ENCODE peak calls at places on chromosomes 3 and 15, in four cellular contexts. J, Y, H and W are unnamed samples. For H3K9me1, the result is how much of the 10 kb centered on the place peaks cover.

GRCh38 chr15:45689616-45690015 is 54.8 kb downstream of the SQOR start:
- DNase-seq in J (no peak), Y (no peak), H (no peak), W (no peak)

GRCh38 chr15:55708720-55709119 is 34.2 kb downstream of the PRTG start:
- DNase-seq in H (no peak), J (no peak), Y (no peak), W (no peak)

GRCh38 chr15:60396964-60397771 is 618 bp downstream of the ANXA2 start:
- DNase-seq in Y (peak), J (peak), H (no peak), W (peak)

GRCh38 chr3:186824430-186825139 is 17.9 kb upstream of the ADIPOQ start:
- DNase-seq in Y (no peak), H (no peak), J (no peak), W (no peak)

GRCh38 chr15:42121021-42121420 is 26.7 kb upstream of the PLA2G4D start:
- DNase-seq in Y (no peak), H (no peak), J (no peak), W (no peak)

GRCh38 chr3:52834871-52835501 is at the start of gene MUSTN1:
- DNase-seq in Y (no peak), J (peak), H (no peak), W (no peak)

GRCh38 chr3:113634782-113635474 is 61.5 kb downstream of the USF3 start:
- DNase-seq in J (no peak), Y (no peak), H (no peak), W (no peak)

GRCh38 chr3:20846792-20847191 is 660.8 kb upstream of the SGO1 start:
- DNase-seq in J (no peak), H (no peak), Y (no peak), W (no peak)

GRCh38 chr3:128337305-128337704 is 129.4 kb downstream of the DNAJB8 start:
- DNase-seq in H (no peak), J (no peak), Y (no peak), W (peak)

GRCh38 chr3:146777941-146778340 is 172.8 kb upstream of the PLSCR5 start:
- DNase-seq in H (no peak), J (no peak), Y (no peak), W (no peak)

GRCh38 chr3:166445865-166446264 is 608.6 kb upstream of the BCHE start:
- DNase-seq in J (peak), Y (no peak), H (no peak), W (no peak)

GRCh38 chr3:112773864-112774263 is 72.8 kb downstream of the CD200R1L start:
- DNase-seq in J (no peak), H (no peak), Y (no peak), W (peak)

GRCh38 chr3:148466143-148466542 is 231.6 kb upstream of the AGTR1 start:
- DNase-seq in Y (no peak), H (peak), J (peak), W (no peak)

GRCh38 chr3:21979706-21980105 is 228.7 kb upstream of the ZNF385D start:
- DNase-seq in J (peak), Y (no peak), H (no peak), W (no peak)

GRCh38 chr15:78996876-78997275 is 52.0 kb upstream of the CTSH start:
- DNase-seq in J (no peak), Y (no peak), H (no peak), W (no peak)

GRCh38 chr3:183428140-183429023 is at the start of gene MCF2L2:
- DNase-seq in J (peak), H (peak), Y (peak), W (no peak)

GRCh38 chr3:178308696-178309278 is 227.4 kb upstream of the KCNMB2 start:
- DNase-seq in H (no peak), Y (no peak), J (no peak), W (no peak)

DNA sequence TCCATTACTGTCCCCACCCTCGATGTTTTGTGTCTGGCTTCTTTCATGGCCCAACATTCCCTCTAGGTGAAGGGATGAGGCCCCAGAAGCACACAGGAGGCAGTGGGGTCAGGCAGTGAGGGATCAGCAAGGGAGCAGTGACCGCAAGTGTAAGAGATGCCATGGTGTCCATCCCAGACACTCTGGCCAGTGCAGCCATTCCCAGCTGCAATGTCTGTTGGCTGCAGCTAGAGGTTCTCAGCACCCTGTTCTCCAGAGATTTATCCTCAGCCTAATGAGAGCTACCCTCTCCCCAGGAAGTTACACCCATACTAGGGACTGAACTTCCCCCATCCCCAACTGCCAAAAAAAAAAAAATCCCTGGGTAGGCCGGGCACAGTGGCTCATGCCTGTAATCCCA is 40.2 kb downstream of the TRANK1 start:
- DNase-seq in Y (no peak), J (peak), H (no peak), W (no peak)
- H3K9me1 ChIP-seq in Y (under half), J (under half), H (under half), W (under half)

GRCh38 chr3:136195258-136196063 is 674 bp downstream of the MSL2 start:
- DNase-seq in H (peak), Y (peak), J (peak), W (no peak)
- H2AFZ ChIP-seq in H (peak), Y (peak), J (peak), W (peak)

GRCh38 chr15:51731549-51732267 is 5.7 kb downstream of the LYSMD2 start:
- DNase-seq in Y (no peak), H (no peak), J (peak), W (no peak)
- H3K9me1 ChIP-seq in Y (under half), H (under half), J (under half), W (under half)

DNA sequence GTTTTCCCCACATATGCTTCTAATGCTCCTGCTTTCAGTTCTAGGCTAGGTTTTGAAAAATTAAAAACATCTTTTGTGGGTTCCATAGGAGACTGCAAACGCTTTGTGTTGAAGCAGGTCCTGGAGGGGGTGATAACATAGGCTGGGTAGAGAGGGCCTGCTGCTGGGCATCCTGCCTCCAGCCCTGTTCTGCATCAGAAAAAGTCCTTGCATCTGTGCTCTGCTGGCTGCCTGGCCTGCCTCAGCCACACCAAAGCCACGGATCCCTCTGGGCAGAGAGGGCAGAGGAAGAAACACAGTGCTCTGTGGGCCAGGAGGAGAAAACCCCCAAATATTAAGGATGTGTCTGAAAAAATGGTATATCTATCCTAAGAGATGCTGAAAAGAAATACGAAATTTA is 3.9 kb upstream of the ARPP21 start:
- DNase-seq in Y (no peak), J (no peak), H (no peak), W (no peak)
- H2AFZ ChIP-seq in Y (no peak), J (no peak), H (no peak), W (no peak)

DNA sequence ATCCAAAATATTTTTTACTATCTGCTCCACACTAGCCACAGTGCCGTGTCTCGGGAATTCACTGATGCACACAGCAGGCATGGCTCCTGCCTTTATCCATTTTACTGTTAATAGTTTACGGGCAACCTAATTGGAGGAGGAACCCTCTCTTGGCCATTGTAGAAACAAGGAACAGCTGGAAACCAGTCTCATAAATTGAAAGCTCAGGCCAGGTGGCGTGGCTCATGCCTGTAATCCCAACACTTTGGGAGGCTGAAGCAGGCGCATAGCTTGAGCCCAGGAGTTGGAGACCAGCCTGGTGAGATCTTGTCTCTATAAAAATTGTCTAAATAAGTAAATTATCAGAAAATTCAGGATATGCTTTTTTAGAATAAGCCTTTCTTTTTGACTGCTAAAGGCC is 39.0 kb downstream of the IL5RA start:
- DNase-seq in H (no peak), J (no peak), Y (no peak), W (no peak)
- H3K9me1 ChIP-seq in H (under half), J (under half), Y (under half), W (under half)

GRCh38 chr15:92595506-92596337 is 59.9 kb downstream of the FAM174B start:
- DNase-seq in Y (no peak), H (peak), J (no peak), W (no peak)
- H2AFZ ChIP-seq in Y (no peak), H (no peak), J (no peak), W (no peak)

DNA sequence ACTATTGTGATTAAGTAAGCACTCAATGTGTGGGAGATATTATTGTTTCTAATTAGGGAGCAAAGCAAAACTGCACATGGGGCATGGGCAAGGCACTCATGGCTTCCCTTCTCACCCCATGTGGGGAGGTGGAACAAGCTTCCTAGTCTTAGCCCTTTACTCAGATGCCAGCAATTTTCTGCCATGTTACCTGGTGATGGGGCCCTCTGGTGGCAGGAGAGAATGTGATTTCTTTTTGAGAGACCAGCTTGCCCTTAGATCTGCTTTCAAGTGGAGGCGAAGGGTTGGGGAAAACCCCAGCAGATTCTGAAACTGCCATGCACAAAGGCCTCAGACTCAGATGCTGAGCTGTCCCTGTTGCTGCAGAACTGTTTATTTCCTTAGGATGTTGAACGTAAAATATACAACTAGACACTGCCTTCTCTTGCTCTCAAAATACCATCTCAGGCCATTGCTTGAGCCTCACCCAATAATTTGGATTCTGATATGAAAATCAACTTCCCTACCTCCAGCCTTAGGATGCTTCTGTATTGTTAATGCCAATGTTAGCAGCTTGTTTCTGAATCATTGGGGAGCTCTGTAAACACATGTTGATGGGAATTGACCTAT is 130.2 kb upstream of the TPRG1 start:
- DNase-seq in J (peak), Y (no peak), H (peak), W (peak)
- H3K9me1 ChIP-seq in J (under half), Y (under half), H (under half), W (under half)

GRCh38 chr3:14799146-14799545 is 19.6 kb upstream of the FGD5 start:
- DNase-seq in Y (no peak), H (peak), J (no peak), W (no peak)

GRCh38 chr3:14803101-14803980 is 15.4 kb upstream of the FGD5 start:
- DNase-seq in H (peak), Y (peak), J (no peak), W (no peak)

GRCh38 chr3:14801668-14802067 is 17.1 kb upstream of the FGD5 start:
- DNase-seq in H (no peak), J (no peak), Y (no peak), W (no peak)

GRCh38 chr3:14802332-14802731 is 16.4 kb upstream of the FGD5 start:
- DNase-seq in H (no peak), J (no peak), Y (no peak), W (no peak)

DNA sequence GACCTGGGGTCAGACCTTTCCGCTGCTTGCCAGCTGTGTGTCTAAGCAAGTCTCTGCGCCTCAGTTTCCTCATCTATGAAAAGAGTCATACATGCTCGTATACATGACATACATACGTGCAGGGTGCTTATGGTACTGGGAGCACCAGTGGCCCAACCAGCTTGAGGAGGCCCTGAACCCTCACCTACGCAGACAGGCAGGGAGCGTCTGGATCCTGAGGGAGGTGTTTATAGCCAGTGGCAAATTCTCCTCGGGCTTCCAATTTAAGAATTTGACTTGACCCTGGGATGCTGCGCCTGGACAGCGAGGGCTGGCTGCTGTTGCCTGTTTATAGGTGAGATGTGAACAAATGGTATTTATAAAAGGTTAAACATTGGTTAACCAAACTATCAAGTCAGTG is 17.7 kb upstream of the FGD5 start:
- DNase-seq in Y (no peak), J (no peak), H (no peak), W (no peak)
- H2AFZ ChIP-seq in Y (no peak), J (no peak), H (no peak), W (no peak)